ENCODE peak calls at places on chromosomes 2 and 18, in five cellular contexts. M is activated naive CD4-positive, alpha-beta T cell treated with Interleukin-2 at 50 U/mL for 16 hours; Z is stimulated activated CD4-positive, alpha-beta T cell treated with anti-CD3 and anti-CD28 coated beads, Interleukin-2, amount 100 ng/mL, for 48 hours; P is mucosa of gallbladder; X is NAMALWA. K is an unnamed sample.

GRCh38 chr2:71070294-71071025 is 2.0 kb downstream of the NAGK start:
- DNase-seq in P (no peak), Z (no peak), M (no peak), X (no peak), K (peak; percentile 12)

GRCh38 chr2:79855264-79856006 is 342.6 kb downstream of the CTNNA2 start:
- DNase-seq in M (no peak), Z (no peak), X (no peak), P (no peak), K (peak; percentile 32)

GRCh38 chr18:22282311-22283235 is 113.2 kb downstream of the GATA6 start:
- DNase-seq in P (no peak), M (no peak), Z (no peak), X (no peak), K (peak; percentile 25)

GRCh38 chr2:52810460-52810859 is 957.1 kb upstream of the CHAC2 start:
- DNase-seq in M (no peak), P (no peak), Z (no peak), X (peak; percentile 38), K (no peak)

GRCh38 chr18:48418409-48419267 is 9.5 kb upstream of the ZBTB7C start:
- DNase-seq in P (no peak), Z (no peak), X (no peak), M (no peak), K (no peak)

GRCh38 chr2:10547011-10547410 is 98.9 kb upstream of the ODC1 start:
- DNase-seq in M (no peak), P (no peak), X (no peak), Z (no peak), K (no peak)

GRCh38 chr2:231614559-231615057 is 21.9 kb downstream of the TEX44 start:
- DNase-seq in Z (peak; percentile 40), X (peak; percentile 53), P (peak; percentile 25), M (peak; percentile 53), K (no peak)

GRCh38 chr2:191795711-191796110 is 51.2 kb downstream of the CAVIN2 start:
- DNase-seq in X (no peak), P (no peak), M (no peak), Z (no peak), K (no peak)

GRCh38 chr2:41141146-41141791 is 689.4 kb upstream of the SLC8A1 start:
- DNase-seq in P (no peak), M (no peak), X (no peak), Z (no peak), K (no peak)

GRCh38 chr2:150063432-150063889 is 424.0 kb downstream of the RND3 start:
- DNase-seq in Z (no peak), X (no peak), M (no peak), P (no peak), K (no peak)

GRCh38 chr18:54956506-54956905 is 2.8 kb downstream of the CCDC68 start:
- DNase-seq in P (no peak), X (no peak), M (no peak), Z (no peak), K (no peak)

GRCh38 chr18:57741273-57741672 is 61.8 kb downstream of the ATP8B1 start:
- DNase-seq in X (no peak), M (no peak), Z (no peak), P (no peak), K (no peak)

GRCh38 chr2:170716851-170717598 is 1.9 kb downstream of the SP5 start:
- DNase-seq in Z (peak; percentile 23), P (peak; percentile 42), M (peak; percentile 31), X (no peak), K (peak; percentile 36)

GRCh38 chr2:80288576-80288975 is 16.0 kb downstream of the LRRTM1 start:
- DNase-seq in Z (no peak), P (no peak), X (no peak), M (no peak), K (peak; percentile 8)

GRCh38 chr18:79856119-79857080 is 58.7 kb downstream of the KCNG2 start:
- DNase-seq in M (no peak), X (peak; percentile 73), P (no peak), Z (no peak), K (no peak)

GRCh38 chr2:100986157-100986556 is 15.9 kb upstream of the RPL31 start:
- DNase-seq in M (no peak), Z (no peak), X (no peak), P (no peak), K (no peak)

GRCh38 chr2:14616342-14616741 is 16.2 kb upstream of the LRATD1 start:
- DNase-seq in P (no peak), M (no peak), Z (no peak), X (no peak), K (no peak)

GRCh38 chr2:5285891-5286290 is 406.3 kb upstream of the SOX11 start:
- DNase-seq in Z (no peak), P (no peak), M (no peak), X (no peak), K (no peak)

GRCh38 chr2:127857494-127857818 is 499 bp downstream of the POLR2D start:
- DNase-seq in M (peak; percentile 16), P (no peak), Z (no peak), X (peak; percentile 57), K (no peak)

GRCh38 chr2:234679151-234679765 is 182.4 kb upstream of the ARL4C start:
- DNase-seq in P (no peak), X (no peak), Z (no peak), M (no peak), K (no peak)

GRCh38 chr2:232891621-232892071 is 21.6 kb downstream of the SNORC start:
- DNase-seq in P (no peak), M (no peak), X (no peak), Z (no peak), K (no peak)

GRCh38 chr2:47488870-47489584 is 86.1 kb downstream of the MSH2 start:
- DNase-seq in Z (no peak), M (no peak), X (no peak), P (no peak), K (no peak)

GRCh38 chr2:240997856-240998705 is at the start of gene SNED1:
- DNase-seq in P (peak; percentile 87), X (no peak), Z (peak; percentile 39), M (peak; percentile 53), K (peak; percentile 95)

GRCh38 chr2:129237966-129238725 is 741.3 kb upstream of the RAB6C start:
- DNase-seq in X (no peak), Z (no peak), M (no peak), P (no peak), K (no peak)

GRCh38 chr18:76446321-76446720 is 48.7 kb downstream of the ZNF516 start:
- DNase-seq in M (no peak), X (no peak), Z (no peak), P (no peak), K (no peak)

GRCh38 chr2:6535572-6535971 is 330.1 kb downstream of the CMPK2 start:
- DNase-seq in X (no peak), M (no peak), P (peak; percentile 75), Z (no peak), K (no peak)

GRCh38 chr2:188199716-188200128 is 92.0 kb upstream of the GULP1 start:
- DNase-seq in X (no peak), Z (no peak), P (no peak), M (no peak), K (no peak)

GRCh38 chr2:119025013-119025412 is 83.0 kb downstream of the MARCO start:
- DNase-seq in M (no peak), X (no peak), P (no peak), Z (no peak), K (no peak)

GRCh38 chr2:108701208-108701607 is 18.1 kb upstream of the RANBP2 start:
- DNase-seq in M (no peak), X (no peak), P (no peak), Z (no peak), K (no peak)

GRCh38 chr2:118763797-118764196 is 83.7 kb downstream of the EN1 start:
- DNase-seq in X (no peak), P (no peak), Z (no peak), M (no peak), K (no peak)

GRCh38 chr2:196677404-196677803 is 37.9 kb downstream of the CCDC150 start:
- DNase-seq in P (no peak), M (no peak), Z (no peak), X (no peak), K (no peak)

GRCh38 chr2:240999001-240999791 is 778 bp downstream of the SNED1 start:
- DNase-seq in M (no peak), P (peak; percentile 12), X (no peak), Z (no peak), K (no peak)

GRCh38 chr2:192250961-192251360 is 56.2 kb upstream of the TMEFF2 start:
- DNase-seq in X (no peak), M (no peak), P (no peak), Z (no peak), K (no peak)

K was measured in left colon.